ENCODE peak calls at places on chromosomes 13 and 19, in nine cellular contexts. A, I, G, M, B, O, C, W and H are unnamed samples.

GRCh38 chr13:110387451-110388140 is 80.5 kb downstream of the COL4A2 start:
- DNase-seq in A (peak), I (peak), G (peak), M (peak), B (no peak), O (peak), C (no peak), W (no peak), H (no peak)

GRCh38 chr13:113595131-113595530 is 10.6 kb downstream of the TFDP1 start:
- DNase-seq in A (peak), I (no peak), G (no peak), M (no peak), B (no peak), O (no peak), C (no peak), W (no peak), H (no peak)

GRCh38 chr19:43620061-43621001 is 902 bp upstream of the ZNF428 start:
- DNase-seq in A (no peak), I (no peak), G (no peak), M (no peak), B (no peak), O (no peak), C (no peak), W (no peak), H (no peak)

GRCh38 chr19:44677019-44677809 is 5.9 kb downstream of the CEACAM19 start:
- DNase-seq in A (peak), I (peak), G (peak), M (peak), B (peak), O (peak), C (peak), W (peak), H (peak)

GRCh38 chr19:7442423-7442822 is 46.4 kb downstream of the PEX11G start:
- DNase-seq in A (no peak), I (no peak), G (no peak), M (no peak), B (no peak), O (no peak), C (no peak), W (no peak), H (peak)

GRCh38 chr19:39438270-39438934 is 2.7 kb upstream of the RPS16 start:
- DNase-seq in A (no peak), I (no peak), G (peak), M (no peak), B (peak), O (peak), C (peak), W (no peak), H (no peak)

GRCh38 chr19:39365531-39365930 is 23.3 kb downstream of the SAMD4B start:
- DNase-seq in A (no peak), I (no peak), G (no peak), M (no peak), B (no peak), O (no peak), C (no peak), W (no peak), H (no peak)

GRCh38 chr13:30607908-30608307 is 9.8 kb upstream of the USPL1 start:
- DNase-seq in A (no peak), I (no peak), G (no peak), M (no peak), B (no peak), O (peak), C (peak), W (no peak), H (no peak)

GRCh38 chr19:14412436-14413071 is 6.6 kb downstream of the DDX39A start:
- DNase-seq in A (no peak), I (no peak), G (no peak), M (no peak), B (no peak), O (no peak), C (no peak), W (no peak), H (no peak)

GRCh38 chr13:110627761-110628476 is 12.6 kb downstream of the NAXD start:
- DNase-seq in A (no peak), I (no peak), G (no peak), M (no peak), B (no peak), O (no peak), C (no peak), W (no peak), H (no peak)

GRCh38 chr19:42334697-42335373 is 9.4 kb downstream of the MEGF8 start:
- DNase-seq in A (no peak), I (no peak), G (no peak), M (no peak), B (no peak), O (no peak), C (no peak), W (no peak), H (no peak)

GRCh38 chr13:74687452-74688180 is 553.4 kb upstream of the KLF12 start:
- DNase-seq in A (no peak), I (peak), G (no peak), M (peak), B (no peak), O (no peak), C (no peak), W (peak), H (no peak)

DNA sequence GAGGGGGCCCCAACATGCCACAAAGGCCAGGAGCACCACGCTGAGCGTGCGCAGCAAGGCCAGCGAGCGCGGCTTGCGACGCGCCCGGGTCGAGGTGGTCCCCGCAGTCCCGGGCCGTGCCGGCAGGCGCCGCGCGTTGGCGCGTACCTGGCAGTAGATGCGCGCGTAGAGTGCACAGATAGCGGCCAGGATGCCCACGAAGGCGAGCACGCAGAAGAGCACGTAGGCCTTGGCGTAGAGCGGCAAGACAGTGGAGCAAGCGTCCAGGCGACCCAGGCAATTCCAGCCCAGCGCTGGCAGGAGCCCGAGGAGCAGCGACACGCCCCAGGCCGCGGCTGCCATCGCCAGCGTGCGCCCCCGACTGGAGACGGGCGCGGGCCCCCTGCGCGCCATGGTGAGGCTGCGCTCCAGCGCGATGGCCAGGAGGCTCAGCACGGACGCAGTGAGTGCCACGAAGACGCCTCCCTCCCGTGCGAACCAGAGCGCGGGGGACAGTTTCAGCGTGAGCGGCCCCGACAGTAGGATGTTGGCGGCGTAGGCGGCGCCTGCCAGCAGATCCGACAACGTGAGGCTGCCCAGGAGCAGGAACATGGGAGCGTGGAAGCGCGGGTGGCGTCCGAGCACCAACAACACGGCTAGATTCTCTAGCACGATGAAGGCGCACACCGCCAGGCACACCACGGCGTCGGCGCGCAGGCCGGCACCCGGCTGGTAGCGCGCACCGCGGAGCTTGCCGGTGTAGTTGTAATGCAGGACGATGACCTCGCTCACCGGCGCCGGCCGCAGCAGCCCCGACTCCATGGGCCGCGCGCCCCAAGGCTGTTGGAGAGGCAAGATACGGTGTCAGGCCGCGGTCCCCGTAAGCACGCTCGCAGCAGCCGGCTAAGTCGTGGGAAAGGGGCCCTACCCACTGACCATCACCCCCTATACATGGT is 2.8 kb downstream of the S1PR5 start:
- DNase-seq in A (peak), I (peak), G (peak), M (peak), B (peak), O (no peak), C (no peak), W (no peak), H (peak)
- TF ChIP-seq EZH2 in A (peak), I (peak), G (peak), M (peak), B (peak), O (no peak), C (peak), W (peak), H (no peak)

GRCh38 chr19:368624-369020 is 24.0 kb upstream of the MIER2 start:
- DNase-seq in A (no peak), I (no peak), G (no peak), M (no peak), B (no peak), O (no peak), C (no peak), W (no peak), H (no peak)
- TF ChIP-seq EZH2 in A (no peak), I (no peak), G (no peak), M (no peak), B (no peak), O (no peak), C (no peak), W (no peak), H (no peak)

DNA sequence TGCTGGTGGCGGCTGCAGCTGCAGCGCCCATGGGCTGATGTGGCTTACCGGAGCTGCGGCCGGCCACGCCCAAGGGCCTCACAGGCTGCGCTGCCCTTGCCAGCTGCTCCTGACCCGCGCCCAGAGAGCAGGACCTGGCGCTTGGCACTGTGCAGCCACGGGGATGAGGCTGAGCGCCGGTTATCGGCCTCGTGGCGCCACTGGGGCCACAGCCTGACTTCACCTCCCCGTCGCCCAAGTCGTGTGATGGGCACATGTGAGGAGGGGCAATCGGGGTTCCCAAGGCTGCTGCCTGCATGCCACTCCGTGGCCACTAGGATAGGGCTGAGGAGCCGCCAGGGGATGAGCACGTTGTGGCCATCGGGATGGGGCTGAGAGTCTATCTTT is 77.2 kb upstream of the PABPC3 start:
- DNase-seq in A (no peak), I (peak), G (no peak), M (peak), B (no peak), O (no peak), C (no peak), W (no peak), H (no peak)
- TF ChIP-seq EZH2 in A (no peak), I (no peak), G (no peak), M (no peak), B (no peak), O (no peak), C (no peak), W (no peak), H (no peak)

DNA sequence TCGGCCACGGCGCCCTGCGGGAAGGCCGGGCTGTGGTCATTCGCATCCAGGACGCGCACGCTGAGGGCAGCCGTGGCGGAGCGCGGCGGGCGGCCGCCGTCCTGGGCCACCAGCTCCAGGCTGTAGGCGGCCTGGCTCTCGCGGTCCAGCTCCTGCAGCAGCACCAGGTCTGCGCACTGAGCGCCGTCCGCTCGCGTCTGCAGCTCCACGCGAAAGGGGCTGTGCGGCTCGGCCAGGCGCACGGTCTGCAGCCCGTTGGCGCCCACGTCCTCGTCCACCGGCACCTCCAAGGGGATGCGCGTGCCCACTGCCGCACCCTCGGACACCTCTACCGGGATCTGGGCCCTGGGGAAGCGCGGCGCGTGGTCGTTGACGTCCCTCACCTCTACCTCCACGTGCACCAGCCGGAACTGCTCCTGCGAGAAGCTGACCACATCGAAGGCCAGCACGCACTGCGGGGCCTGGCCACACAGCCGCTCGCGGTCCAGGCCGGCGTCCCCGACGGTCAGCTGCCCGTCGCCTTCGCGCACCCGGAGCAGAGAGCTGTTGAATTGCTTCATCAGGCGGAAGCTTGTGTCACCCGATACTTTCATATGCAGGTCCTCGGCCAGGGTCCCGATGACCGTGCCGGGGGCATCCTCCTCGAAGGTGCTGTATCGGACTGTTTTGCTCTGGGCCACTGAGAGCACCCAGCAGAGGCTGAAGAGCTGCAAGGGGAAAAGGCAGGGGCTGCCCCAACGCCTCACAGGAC is 583 bp downstream of the PCDH8 start:
- DNase-seq in A (no peak), I (peak), G (no peak), M (peak), B (no peak), O (no peak), C (no peak), W (no peak), H (no peak)
- TF ChIP-seq EZH2 in A (peak), I (peak), G (peak), M (peak), B (no peak), O (peak), C (no peak), W (peak), H (peak)

DNA sequence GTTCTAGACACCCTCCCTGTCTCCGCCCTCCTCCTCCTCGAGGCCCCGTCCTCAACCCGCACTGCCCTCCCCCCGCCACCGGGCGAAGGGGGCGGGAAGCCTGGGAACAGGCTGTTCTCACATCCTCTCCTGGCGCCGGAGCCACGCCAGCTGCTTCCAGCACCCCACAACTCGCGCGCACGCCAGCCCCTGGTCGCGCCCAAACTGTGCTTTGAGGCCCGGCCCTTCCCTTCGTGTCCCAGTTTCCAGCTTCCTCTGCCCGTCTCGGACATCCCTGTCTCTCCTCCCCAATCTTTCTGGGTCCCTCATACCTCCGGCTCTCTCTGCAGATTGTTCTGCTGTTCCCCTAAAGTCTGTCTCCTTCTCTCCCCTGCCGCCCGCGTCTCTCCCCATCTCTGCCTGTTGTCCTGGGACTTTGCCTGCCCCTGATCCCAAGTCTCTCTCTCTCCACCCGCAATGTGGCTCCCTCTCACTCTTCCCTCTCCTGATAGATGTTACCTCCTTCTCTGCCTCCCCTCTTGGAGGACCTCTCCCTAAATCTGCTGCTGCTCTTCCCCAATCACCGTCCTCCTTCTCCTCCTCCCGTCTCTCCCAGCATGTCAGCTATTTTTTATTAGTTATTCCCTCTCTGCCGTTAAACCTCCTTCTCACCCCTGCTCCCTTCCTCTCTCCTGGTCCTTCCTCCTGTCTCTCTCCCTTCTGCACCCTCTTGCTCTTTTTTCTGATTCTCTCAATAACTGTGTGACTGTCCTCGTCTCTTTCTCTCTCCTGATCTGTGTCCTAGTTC is 14.2 kb downstream of the DPF1 start:
- DNase-seq in A (peak), I (peak), G (peak), M (peak), B (peak), O (no peak), C (peak), W (peak), H (no peak)
- TF ChIP-seq EZH2 in A (no peak), I (no peak), G (no peak), M (no peak), B (no peak), O (no peak), C (no peak), W (peak), H (no peak)

DNA sequence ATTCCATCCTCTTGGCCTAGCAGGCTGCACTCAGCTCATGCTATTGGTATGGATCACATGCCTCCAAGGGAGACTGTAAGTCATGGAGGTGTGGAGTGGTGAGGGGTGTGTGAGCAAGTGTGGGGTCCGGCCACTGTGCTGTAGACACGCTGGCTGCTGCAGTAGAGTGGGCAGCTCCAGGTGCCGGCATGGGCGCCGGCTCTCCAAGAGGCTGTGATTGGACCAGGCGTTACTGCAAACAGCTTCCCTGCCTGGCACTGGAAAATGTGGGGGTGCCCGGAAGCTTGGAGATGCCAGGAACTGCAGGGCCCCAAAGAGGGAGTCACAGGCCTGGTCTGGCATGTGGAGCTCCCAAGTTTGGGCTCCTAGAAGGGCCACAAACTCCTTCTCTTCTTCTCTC is 245.7 kb downstream of the GPC6 start:
- DNase-seq in A (no peak), I (no peak), G (no peak), M (no peak), B (no peak), O (no peak), C (no peak), W (no peak), H (no peak)
- TF ChIP-seq EZH2 in A (no peak), I (no peak), G (no peak), M (no peak), B (no peak), O (no peak), C (no peak), W (no peak), H (no peak)